ENCODE peak calls at places on chromosomes 13 and 19, in eight cellular contexts. X is naive thymus-derived CD8-positive, alpha-beta T cell; O is ACHN; W is T-helper 9 cell; U is GM04503; R is effector CD4-positive, alpha-beta T cell; Y is NCI-H526; Z is putamen. B is an unnamed sample.

GRCh38 chr13:67097856-67098255 is 132.3 kb downstream of the PCDH9 start:
- DNase-seq in W (no peak), Y (no peak), Z (no peak), X (no peak), R (no peak), U (no peak), O (no peak), B (no peak)

GRCh38 chr13:33119022-33119735 is 103.0 kb downstream of the KL start:
- DNase-seq in U (no peak), Z (no peak), Y (no peak), R (no peak), O (no peak), X (no peak), W (no peak), B (no peak)

GRCh38 chr19:7482584-7483439 is 6.0 kb downstream of the PEX11G start:
- DNase-seq in Y (peak), R (no peak), X (no peak), U (no peak), O (no peak), Z (no peak), W (no peak), B (no peak)

GRCh38 chr19:52922841-52923781 is at the start of gene ZNF888:
- DNase-seq in Z (peak), Y (peak), U (peak), W (peak), O (no peak), X (peak), R (peak), B (peak)

GRCh38 chr13:28719656-28720055 is 886 bp upstream of the SLC46A3 start:
- DNase-seq in O (no peak), U (peak), Z (no peak), X (no peak), R (no peak), W (no peak), Y (no peak), B (no peak)

GRCh38 chr13:102317593-102317992 is 84.3 kb downstream of the FGF14 start:
- DNase-seq in O (no peak), U (no peak), X (no peak), R (no peak), Y (no peak), W (no peak), Z (no peak), B (peak)

GRCh38 chr19:13401388-13401787 is 104.9 kb downstream of the CACNA1A start:
- DNase-seq in Z (no peak), W (no peak), O (peak), R (no peak), X (no peak), U (no peak), Y (no peak), B (no peak)

GRCh38 chr19:7823902-7824301 is 6.1 kb upstream of the EVI5L start:
- DNase-seq in R (no peak), Z (no peak), U (no peak), W (no peak), O (no peak), Y (no peak), X (no peak), B (no peak)

GRCh38 chr19:13906525-13906904 is 514 bp downstream of the CC2D1A start:
- DNase-seq in W (peak), Z (no peak), O (no peak), Y (no peak), X (no peak), R (no peak), U (no peak), B (no peak)

GRCh38 chr13:57437587-57437986 is 194.0 kb upstream of the PCDH17 start:
- DNase-seq in U (no peak), O (no peak), W (no peak), Z (no peak), Y (no peak), X (no peak), R (no peak), B (no peak)

GRCh38 chr19:35718345-35719041 is 690 bp downstream of the KMT2B start:
- DNase-seq in R (peak), U (no peak), Y (no peak), X (peak), Z (no peak), O (peak), W (no peak), B (peak)

GRCh38 chr13:26280295-26280694 is 26.4 kb downstream of the CDK8 start:
- DNase-seq in W (no peak), Z (no peak), R (no peak), O (no peak), X (no peak), U (peak), Y (no peak), B (no peak)

GRCh38 chr13:49652691-49653305 is 24.5 kb downstream of the ARL11 start:
- DNase-seq in Z (no peak), O (peak), X (no peak), R (no peak), U (no peak), Y (peak), W (no peak), B (no peak)

GRCh38 chr19:18437481-18438330 is at the start of gene ISYNA1:
- DNase-seq in X (peak), R (peak), U (no peak), Y (no peak), O (peak), W (peak), Z (no peak), B (no peak)

GRCh38 chr19:48415395-48415794 is 21.9 kb downstream of the GRIN2D start:
- DNase-seq in W (peak), Y (peak), O (peak), Z (peak), R (peak), X (peak), U (no peak), B (peak)

GRCh38 chr19:38930776-38931761 is at the start of gene MRPS12:
- DNase-seq in X (peak), W (peak), U (peak), R (peak), Z (peak), O (peak), Y (peak), B (peak)

B was measured in globus pallidus.